ENCODE peak calls at places on chromosomes 5 and 9, in five cellular contexts. V, Y, U, C and G are unnamed samples.
A peak's percentile ranks its signal among the peaks of the same experiment; 100 is the strongest.

GRCh38 chr9:114278881-114279570 is 43.9 kb upstream of the ORM1 start:
- DNase-seq in V (no peak), Y (no peak), U (peak; percentile 88), C (no peak), G (peak; percentile 52)

GRCh38 chr9:78400496-78400895 is 103.6 kb downstream of the PSAT1 start:
- DNase-seq in V (no peak), Y (no peak), U (no peak), C (no peak), G (no peak)

GRCh38 chr9:72333758-72334157 is 31.2 kb downstream of the ZFAND5 start:
- DNase-seq in V (no peak), Y (no peak), U (no peak), C (no peak), G (no peak)

GRCh38 chr5:34547300-34548085 is 108.6 kb upstream of the RAI14 start:
- DNase-seq in V (no peak), Y (no peak), U (no peak), C (no peak), G (no peak)

GRCh38 chr5:59722875-59723274 is 170.7 kb downstream of the PDE4D start:
- DNase-seq in V (no peak), Y (no peak), U (no peak), C (no peak), G (no peak)

GRCh38 chr5:176748967-176749935 is 61.1 kb upstream of the UNC5A start:
- DNase-seq in V (no peak), Y (no peak), U (no peak), C (peak; percentile 13), G (no peak)

GRCh38 chr5:142246263-142246662 is 78.6 kb downstream of the SPRY4 start:
- DNase-seq in V (no peak), Y (peak; percentile 18), U (no peak), C (no peak), G (no peak)

GRCh38 chr5:154236459-154237375 is 46.2 kb downstream of the GALNT10 start:
- DNase-seq in V (no peak), Y (no peak), U (no peak), C (no peak), G (no peak)

GRCh38 chr5:93395891-93396465 is 185.0 kb downstream of the NR2F1-AS1 start:
- DNase-seq in V (no peak), Y (no peak), U (no peak), C (no peak), G (no peak)

GRCh38 chr9:105330201-105330600 is 85.8 kb downstream of the SLC44A1 start:
- DNase-seq in V (no peak), Y (no peak), U (no peak), C (no peak), G (no peak)

GRCh38 chr9:70868044-70868443 is 253.4 kb downstream of the TRPM3 start:
- DNase-seq in V (no peak), Y (no peak), U (no peak), C (no peak), G (no peak)
- H3K4me3 ChIP-seq in V (no peak overlapping the region), Y (no peak overlapping the region), U (no peak overlapping the region), C (no peak overlapping the region), G (peak overlapping the region; percentile 41)

GRCh38 chr9:13988944-13989343 is 325.0 kb downstream of the NFIB start:
- DNase-seq in V (no peak), Y (no peak), U (no peak), C (no peak), G (no peak)
- H3K36me3 ChIP-seq in V (no peaks in the 10 kb centered on the region), Y (no peaks in the 10 kb centered on the region), U (no peaks in the 10 kb centered on the region), C (no peaks in the 10 kb centered on the region), G (no peaks in the 10 kb centered on the region)

GRCh38 chr9:81108391-81108790 is 581.0 kb downstream of the TLE1 start:
- DNase-seq in V (no peak), Y (no peak), U (no peak), C (no peak), G (no peak)

GRCh38 chr9:81108821-81109220 is 580.5 kb downstream of the TLE1 start:
- DNase-seq in V (no peak), Y (no peak), U (no peak), C (no peak), G (no peak)

GRCh38 chr9:81103597-81104471 is 585.5 kb downstream of the TLE1 start:
- DNase-seq in V (no peak), Y (no peak), U (no peak), C (no peak), G (no peak)
- TF ChIP-seq CTCF in V (no peak), Y (peak; percentile 56), U (peak; percentile 24), C (no peak), G (peak; percentile 49)

GRCh38 chr9:19800884-19801283 is 12.0 kb upstream of the SLC24A2 start:
- DNase-seq in V (no peak), Y (no peak), U (no peak), C (no peak), G (no peak)
- H3K4me3 ChIP-seq in V (no peak overlapping the region), Y (no peak overlapping the region), U (no peak overlapping the region), C (no peak overlapping the region), G (no peak overlapping the region)

GRCh38 chr9:135910197-135910596 is 2.9 kb upstream of the CAMSAP1 start:
- DNase-seq in V (no peak), Y (no peak), U (no peak), C (no peak), G (no peak)

GRCh38 chr9:135907446-135908333 is at the start of gene CAMSAP1:
- DNase-seq in V (peak; percentile 92), Y (peak; percentile 91), U (peak; percentile 74), C (peak; percentile 91), G (no peak)

GRCh38 chr9:135908334-135909204 is 1.2 kb upstream of the CAMSAP1 start:
- DNase-seq in V (no peak), Y (no peak), U (no peak), C (no peak), G (no peak)

GRCh38 chr9:135910757-135911156 is 3.4 kb upstream of the CAMSAP1 start:
- DNase-seq in V (no peak), Y (no peak), U (no peak), C (no peak), G (no peak)

DNA sequence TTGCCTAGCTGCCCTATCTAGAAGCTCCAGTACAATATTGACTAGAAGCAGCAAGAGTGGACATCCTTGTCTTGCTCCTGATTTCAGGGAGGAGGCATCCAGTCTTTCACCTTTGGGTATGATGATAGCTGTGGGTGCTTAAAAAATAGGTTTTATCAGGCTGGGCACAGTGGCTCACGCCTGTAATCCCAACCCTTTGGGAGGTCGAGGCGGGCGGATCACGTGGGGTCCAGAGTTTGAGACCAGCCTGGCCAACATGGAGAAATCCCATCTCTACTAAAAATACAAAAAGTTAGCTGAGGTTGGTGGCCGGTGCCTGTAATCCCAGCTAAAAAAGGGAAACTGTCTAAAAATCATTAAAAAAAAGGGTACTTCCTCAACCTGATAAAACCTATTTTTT is 2.0 kb upstream of the CAMSAP1 start:
- DNase-seq in V (no peak), Y (no peak), U (no peak), C (no peak), G (no peak)
- H3K36me3 ChIP-seq in V (peaks cover 6% of the 10 kb centered on the region), Y (no peaks in the 10 kb centered on the region), U (peaks cover 19% of the 10 kb centered on the region), C (no peaks in the 10 kb centered on the region), G (peaks cover 4% of the 10 kb centered on the region)

GRCh38 chr9:107481035-107481434 is 8.5 kb downstream of the KLF4 start:
- DNase-seq in V (no peak), Y (no peak), U (no peak), C (no peak), G (no peak)
- TF ChIP-seq CTCF in V (no peak), Y (no peak), U (peak; percentile 52), C (peak; percentile 26), G (no peak)

GRCh38 chr9:128634651-128635262 is 21.9 kb downstream of the DYNC2I2 start:
- DNase-seq in V (no peak), Y (no peak), U (no peak), C (no peak), G (no peak)
- H3K4me3 ChIP-seq in V (no peak overlapping the region), Y (no peak overlapping the region), U (peak overlapping the region; percentile 28), C (no peak overlapping the region), G (no peak overlapping the region)

DNA sequence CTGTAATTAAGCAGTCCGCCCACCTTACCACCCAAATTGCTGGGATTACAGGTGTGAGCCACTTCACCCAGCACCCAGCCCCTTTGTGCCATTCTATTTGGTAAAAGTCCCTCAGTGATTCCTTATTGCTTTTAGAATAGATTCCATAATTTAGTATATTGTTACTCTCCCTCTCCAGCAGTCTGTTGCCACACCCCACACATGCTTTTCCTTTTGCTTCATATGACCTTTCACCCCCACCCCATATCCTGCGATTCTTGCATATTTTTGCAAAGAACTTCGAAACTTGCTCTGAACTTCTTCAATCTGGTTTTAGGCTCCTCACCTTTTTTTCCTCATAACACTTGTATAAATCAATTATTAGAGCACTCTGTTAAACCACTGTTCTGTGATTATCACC is 100.2 kb downstream of the MTREX start:
- DNase-seq in V (no peak), Y (no peak), U (no peak), C (no peak), G (no peak)
- H3K36me3 ChIP-seq in V (peaks cover 7% of the 10 kb centered on the region), Y (peaks cover 31% of the 10 kb centered on the region), U (peaks cover 23% of the 10 kb centered on the region), C (no peaks in the 10 kb centered on the region), G (peaks cover 2% of the 10 kb centered on the region)

GRCh38 chr5:140869555-140869886 is 764 bp downstream of the PCDHA11 start:
- DNase-seq in V (no peak), Y (no peak), U (peak; percentile 10), C (no peak), G (no peak)
- TF ChIP-seq CTCF in V (no peak), Y (no peak), U (peak; percentile 34), C (no peak), G (no peak)